ENCODE peak calls at places on chromosome 9, in four cellular contexts. One of them, this sample, is unnamed.

GRCh38 chr9:77751341-77752091 is 103.4 kb upstream of the GNA14 start:
- DNase-seq in neuronal stem cell: peak
- DNase-seq in H1: no peak
- DNase-seq in IMR-90: peak
- DNase-seq in this sample: peak

GRCh38 chr9:108162664-108163063 is 673.1 kb upstream of the KLF4 start:
- DNase-seq in neuronal stem cell: no peak
- DNase-seq in IMR-90: peak
- DNase-seq in H1: no peak
- DNase-seq in this sample: no peak

GRCh38 chr9:120390637-120391190 is 189.3 kb downstream of the CDK5RAP2 start:
- DNase-seq in IMR-90: no peak
- DNase-seq in H1: no peak
- DNase-seq in neuronal stem cell: no peak
- DNase-seq in this sample: no peak

GRCh38 chr9:135827301-135827700 is 80.0 kb downstream of the CAMSAP1 start:
- DNase-seq in neuronal stem cell: no peak
- DNase-seq in H1: no peak
- DNase-seq in IMR-90: no peak
- DNase-seq in this sample: no peak

GRCh38 chr9:112552229-112553050 is 65.8 kb downstream of the KIAA1958 start:
- DNase-seq in neuronal stem cell: no peak
- DNase-seq in IMR-90: no peak
- DNase-seq in H1: no peak
- DNase-seq in this sample: no peak

GRCh38 chr9:135501261-135502167 is 1.0 kb downstream of the MRPS2 start:
- DNase-seq in neuronal stem cell: no peak
- DNase-seq in IMR-90: no peak
- DNase-seq in H1: no peak
- DNase-seq in this sample: peak

GRCh38 chr9:87630266-87630665 is 95.7 kb upstream of the CTSL start:
- DNase-seq in neuronal stem cell: no peak
- DNase-seq in H1: no peak
- DNase-seq in IMR-90: no peak
- DNase-seq in this sample: peak

GRCh38 chr9:129687391-129687790 is 21.9 kb downstream of the PRRX2 start:
- DNase-seq in neuronal stem cell: no peak
- DNase-seq in H1: no peak
- DNase-seq in IMR-90: no peak
- DNase-seq in this sample: no peak

GRCh38 chr9:5832543-5833529 is at the start of gene ERMP1:
- DNase-seq in IMR-90: peak
- DNase-seq in neuronal stem cell: peak
- DNase-seq in H1: peak
- DNase-seq in this sample: peak

GRCh38 chr9:79201641-79202040 is 370.1 kb upstream of the TLE4 start:
- DNase-seq in neuronal stem cell: no peak
- DNase-seq in IMR-90: no peak
- DNase-seq in H1: no peak
- DNase-seq in this sample: peak

GRCh38 chr9:128689293-128689770 is 310 bp downstream of the SET start:
- DNase-seq in IMR-90: no peak
- DNase-seq in neuronal stem cell: no peak
- DNase-seq in H1: no peak
- DNase-seq in this sample: no peak

GRCh38 chr9:98502976-98503325 is 205.8 kb downstream of the GABBR2 start:
- DNase-seq in neuronal stem cell: no peak
- DNase-seq in IMR-90: peak
- DNase-seq in H1: no peak
- DNase-seq in this sample: peak

GRCh38 chr9:98500337-98500919 is 208.3 kb downstream of the GABBR2 start:
- DNase-seq in H1: peak
- DNase-seq in neuronal stem cell: no peak
- DNase-seq in IMR-90: no peak
- DNase-seq in this sample: no peak

GRCh38 chr9:98501776-98502175 is 207.0 kb downstream of the GABBR2 start:
- DNase-seq in neuronal stem cell: no peak
- DNase-seq in IMR-90: no peak
- DNase-seq in H1: peak
- DNase-seq in this sample: no peak

GRCh38 chr9:98503867-98504800 is 204.6 kb downstream of the GABBR2 start:
- DNase-seq in IMR-90: no peak
- DNase-seq in neuronal stem cell: no peak
- DNase-seq in H1: no peak
- DNase-seq in this sample: no peak

DNA sequence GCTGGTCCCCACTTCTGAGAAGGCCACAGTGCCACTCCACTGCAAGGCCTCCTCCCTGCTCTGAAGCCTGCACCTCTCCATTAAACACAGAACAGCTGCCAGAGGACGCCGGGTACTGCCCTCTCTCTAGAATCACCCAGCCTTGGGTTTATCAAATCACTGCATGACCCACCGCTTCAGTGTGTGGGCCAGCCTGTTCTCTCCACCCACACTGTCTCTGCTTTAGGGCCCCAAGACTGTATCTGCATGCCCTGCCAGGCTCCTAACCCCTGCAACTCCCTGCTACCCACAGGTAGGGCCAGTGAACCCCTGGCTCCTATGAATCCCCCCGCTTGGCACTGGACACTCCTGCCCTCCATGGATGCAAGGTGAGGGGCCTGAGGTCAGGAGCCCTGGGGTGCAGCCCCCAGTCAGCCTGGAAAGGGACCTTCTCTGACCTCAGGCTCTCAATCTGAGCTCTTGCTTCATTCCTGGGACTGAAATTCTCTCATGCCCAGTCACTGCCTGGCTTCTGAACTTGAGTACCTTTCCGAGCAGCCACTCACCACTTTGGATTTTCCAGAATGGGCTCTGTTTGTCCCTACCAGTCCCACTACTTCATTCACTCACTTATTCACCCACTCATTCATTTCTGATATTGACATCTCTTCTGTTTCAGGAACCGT is 206.3 kb downstream of the GABBR2 start:
- DNase-seq in H1: peak
- DNase-seq in neuronal stem cell: no peak
- DNase-seq in IMR-90: peak
- DNase-seq in this sample: peak
- H3K4ac ChIP-seq in H1: no peak
- H3K4ac ChIP-seq in neuronal stem cell: no peak
- H3K4ac ChIP-seq in IMR-90: peak
- H3K4ac ChIP-seq in this sample: no peak

GRCh38 chr9:89458768-89459496 is 39.0 kb downstream of the SEMA4D start:
- DNase-seq in H1: no peak
- DNase-seq in neuronal stem cell: no peak
- DNase-seq in IMR-90: no peak
- DNase-seq in this sample: peak
- H3K23ac ChIP-seq in H1: no peak
- H3K23ac ChIP-seq in neuronal stem cell: no peak
- H3K23ac ChIP-seq in IMR-90: no peak
- H3K23ac ChIP-seq in this sample: no peak

GRCh38 chr9:34458967-34459355 is 356 bp downstream of the DNAI1 start:
- DNase-seq in IMR-90: no peak
- DNase-seq in neuronal stem cell: no peak
- DNase-seq in H1: no peak
- DNase-seq in this sample: no peak
- H3K9ac ChIP-seq in IMR-90: no peak
- H3K9ac ChIP-seq in neuronal stem cell: no peak
- H3K9ac ChIP-seq in H1: peak
- H3K9ac ChIP-seq in this sample: peak

GRCh38 chr9:115946530-115946929 is 207.1 kb upstream of the PAPPA start:
- DNase-seq in IMR-90: no peak
- DNase-seq in H1: no peak
- DNase-seq in neuronal stem cell: no peak
- DNase-seq in this sample: no peak

GRCh38 chr9:115944166-115944948 is 209.2 kb upstream of the PAPPA start:
- DNase-seq in IMR-90: peak
- DNase-seq in neuronal stem cell: no peak
- DNase-seq in H1: no peak
- DNase-seq in this sample: peak

GRCh38 chr9:115941561-115942315 is 211.9 kb upstream of the PAPPA start:
- DNase-seq in neuronal stem cell: no peak
- DNase-seq in IMR-90: peak
- DNase-seq in H1: no peak
- DNase-seq in this sample: no peak

GRCh38 chr9:115943591-115944165 is 209.9 kb upstream of the PAPPA start:
- DNase-seq in IMR-90: no peak
- DNase-seq in neuronal stem cell: no peak
- DNase-seq in H1: no peak
- DNase-seq in this sample: no peak

GRCh38 chr9:115945009-115945431 is 208.6 kb upstream of the PAPPA start:
- DNase-seq in IMR-90: peak
- DNase-seq in H1: no peak
- DNase-seq in neuronal stem cell: no peak
- DNase-seq in this sample: no peak
- H3K4ac ChIP-seq in IMR-90: peak
- H3K4ac ChIP-seq in H1: no peak
- H3K4ac ChIP-seq in neuronal stem cell: no peak
- H3K4ac ChIP-seq in this sample: no peak

This sample was measured in mesendoderm.